ENCODE peak calls at places on chromosome 5, in four cellular contexts. I, A, R and H are unnamed samples.

GRCh38 chr5:164237531-164237930 is 732.1 kb downstream of the MAT2B start:
- DNase-seq in R (no peak), A (no peak), I (no peak), H (no peak)

GRCh38 chr5:43840424-43841232 is 237.6 kb downstream of the NNT start:
- DNase-seq in R (no peak), A (no peak), I (no peak), H (no peak)

GRCh38 chr5:135877570-135878155 is 18.0 kb downstream of the IL9 start:
- DNase-seq in A (no peak), R (no peak), I (no peak), H (no peak)

GRCh38 chr5:1279443-1280151 is 15.3 kb downstream of the TERT start:
- DNase-seq in A (peak), R (no peak), I (no peak), H (no peak)

GRCh38 chr5:73376618-73377170 is 71.9 kb downstream of the FOXD1 start:
- DNase-seq in A (no peak), I (no peak), R (no peak), H (no peak)

GRCh38 chr5:127228540-127229184 is 61.9 kb upstream of the MEGF10 start:
- DNase-seq in I (no peak), R (peak), A (peak), H (no peak)

GRCh38 chr5:1447772-1448361 is 2.6 kb upstream of the SLC6A3 start:
- DNase-seq in A (no peak), R (no peak), I (no peak), H (no peak)

GRCh38 chr5:151288180-151288579 is 15.4 kb downstream of the SLC36A3 start:
- DNase-seq in A (no peak), R (peak), I (peak), H (peak)

GRCh38 chr5:149932445-149933350 is 11.9 kb downstream of the PDE6A start:
- DNase-seq in R (no peak), I (peak), A (peak), H (no peak)

GRCh38 chr5:72878854-72879253 is 62.4 kb downstream of the TNPO1 start:
- DNase-seq in A (no peak), R (no peak), I (no peak), H (no peak)

GRCh38 chr5:127092690-127093089 is 19.4 kb upstream of the C5orf63 start:
- DNase-seq in A (no peak), I (no peak), R (no peak), H (no peak)

GRCh38 chr5:132054697-132055440 is 5.6 kb upstream of the IL3 start:
- DNase-seq in A (no peak), I (no peak), R (no peak), H (no peak)

GRCh38 chr5:180126716-180127681 is 55.4 kb upstream of the RNF130 start:
- DNase-seq in R (peak), I (no peak), A (peak), H (peak)

GRCh38 chr5:147887026-147887627 is 8.6 kb downstream of the SCGB3A2 start:
- DNase-seq in R (no peak), I (peak), A (no peak), H (peak)

GRCh38 chr5:147882586-147883313 is 4.2 kb downstream of the SCGB3A2 start:
- DNase-seq in R (no peak), I (no peak), A (no peak), H (no peak)

GRCh38 chr5:147893820-147894219 is 12.5 kb downstream of the C5orf46 start:
- DNase-seq in I (no peak), A (no peak), R (no peak), H (no peak)

GRCh38 chr5:147892696-147893296 is 13.5 kb downstream of the C5orf46 start:
- DNase-seq in A (no peak), I (no peak), R (no peak), H (no peak)

DNA sequence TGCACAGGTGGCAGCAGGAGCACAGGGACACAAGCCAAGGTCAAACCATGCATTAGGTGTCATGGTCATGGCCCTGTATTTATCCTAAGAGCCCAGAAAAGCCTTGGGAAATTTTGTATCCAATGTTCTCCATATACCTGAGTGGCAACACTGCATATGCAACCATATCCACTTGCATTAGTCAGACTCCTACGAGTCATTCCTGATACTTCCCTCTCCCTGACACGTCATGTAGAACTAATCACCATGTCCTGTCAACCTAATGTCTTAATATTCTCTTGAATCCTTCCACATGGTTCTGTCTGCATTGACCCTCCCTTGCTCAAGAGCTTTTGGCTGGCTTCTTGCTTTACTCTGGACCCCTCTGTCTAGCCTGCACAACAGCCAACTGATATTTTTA is 9.4 kb downstream of the SCGB3A2 start:
- DNase-seq in I (no peak), R (no peak), A (no peak), H (no peak)
- TF ChIP-seq SP1 in I (no peak), R (no peak), A (no peak), H (no peak)

GRCh38 chr5:176534640-176535039 is 2.6 kb downstream of the RNF44 start:
- DNase-seq in R (no peak), A (no peak), I (no peak), H (no peak)
- TF ChIP-seq ELF4 in R (no peak), A (no peak), I (no peak), H (no peak)

GRCh38 chr5:156628421-156628820 is 221.7 kb upstream of the PPP1R2B start:
- DNase-seq in R (no peak), I (no peak), A (no peak), H (no peak)
- TF ChIP-seq SP1 in R (no peak), I (no peak), A (no peak), H (no peak)

GRCh38 chr5:155786108-155786507 is 540.9 kb upstream of the SGCD start:
- DNase-seq in A (no peak), R (no peak), I (no peak), H (no peak)
- TF ChIP-seq ELF4 in A (no peak), R (no peak), I (no peak), H (no peak)

DNA sequence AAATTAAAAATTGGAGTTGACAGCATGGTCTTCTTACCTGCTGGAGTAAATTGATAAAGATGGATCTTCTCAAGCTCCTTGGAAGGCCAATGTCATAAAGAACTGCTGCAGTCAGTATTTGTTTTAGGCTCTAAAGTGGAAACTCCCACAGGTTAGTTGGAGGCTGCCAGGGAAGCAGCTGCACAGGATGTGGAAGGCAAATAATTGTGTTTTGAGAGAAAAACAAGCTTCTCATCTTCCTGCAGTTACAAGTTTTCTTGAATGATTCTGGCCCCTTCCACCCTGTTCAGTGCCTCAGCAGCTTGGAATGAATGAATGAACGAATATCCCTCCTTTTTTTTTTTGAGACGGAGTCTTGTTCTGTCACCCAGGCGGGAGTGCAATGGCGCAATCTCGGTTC is 13.9 kb downstream of the MROH2B start:
- DNase-seq in R (no peak), I (no peak), A (no peak), H (no peak)
- TF ChIP-seq SP1 in R (no peak), I (no peak), A (no peak), H (no peak)

GRCh38 chr5:31381299-31381698 is 150.6 kb downstream of the DROSHA start:
- DNase-seq in R (no peak), A (no peak), I (no peak), H (no peak)

GRCh38 chr5:31377284-31377946 is 154.5 kb downstream of the DROSHA start:
- DNase-seq in R (no peak), I (no peak), A (no peak), H (no peak)

GRCh38 chr5:31380049-31380448 is 151.8 kb downstream of the DROSHA start:
- DNase-seq in I (no peak), R (no peak), A (no peak), H (no peak)

GRCh38 chr5:31378136-31378535 is 153.8 kb downstream of the DROSHA start:
- DNase-seq in I (no peak), A (no peak), R (no peak), H (no peak)

DNA sequence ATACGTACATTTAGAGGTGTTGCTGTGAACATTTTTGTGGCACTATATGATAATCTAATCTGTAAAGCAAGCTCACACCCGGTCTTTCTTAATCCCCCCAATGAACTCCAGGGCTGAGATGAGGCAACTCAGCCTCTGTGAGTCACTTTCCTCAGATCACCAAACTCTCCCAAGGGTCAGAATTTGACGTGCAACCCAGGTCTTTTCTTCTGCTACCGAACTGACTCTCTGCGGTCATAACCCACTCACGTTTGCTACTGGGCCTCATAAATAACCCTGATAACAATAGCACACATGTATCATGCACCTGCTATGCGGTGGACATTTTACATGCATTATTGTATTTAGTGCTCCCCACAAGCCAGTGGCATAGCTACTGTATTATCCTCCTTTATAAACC is 153.1 kb downstream of the DROSHA start:
- DNase-seq in R (peak), I (no peak), A (no peak), H (no peak)
- TF ChIP-seq ELF4 in R (no peak), I (no peak), A (no peak), H (no peak)

GRCh38 chr5:12022444-12022843 is 118.2 kb upstream of the CTNND2 start:
- DNase-seq in R (no peak), A (no peak), I (no peak), H (no peak)

GRCh38 chr5:12019306-12019705 is 115.1 kb upstream of the CTNND2 start:
- DNase-seq in A (no peak), I (no peak), R (no peak), H (no peak)

DNA sequence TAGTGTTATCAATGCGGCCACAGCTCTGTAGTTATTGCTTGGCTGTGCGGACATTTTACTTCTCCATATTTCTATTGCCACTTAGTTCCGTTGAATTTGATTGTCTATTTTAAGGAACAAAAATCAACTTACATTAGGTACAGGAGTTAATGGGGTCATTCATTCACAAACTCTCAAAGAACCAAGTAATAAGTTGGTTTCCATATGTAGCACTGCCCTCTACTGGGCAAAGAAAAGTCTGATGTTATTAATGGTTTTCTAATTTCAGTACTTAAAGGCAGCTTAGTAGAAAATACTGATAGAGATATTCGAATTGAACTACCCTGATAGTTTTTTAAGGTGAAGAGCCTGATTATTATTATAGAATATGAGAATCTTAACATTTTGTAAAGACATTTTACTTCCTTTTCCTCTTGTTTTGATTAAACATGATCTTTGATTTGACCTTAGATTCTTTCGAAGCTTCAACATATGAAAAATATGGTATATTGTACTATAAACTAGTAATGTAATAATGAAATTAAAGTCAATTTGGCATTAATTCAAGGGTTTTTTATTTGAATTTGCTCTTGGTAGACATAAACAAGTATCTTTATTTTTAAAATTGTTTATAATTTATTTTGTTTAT is 119.5 kb upstream of the CTNND2 start:
- DNase-seq in R (peak), I (peak), A (no peak), H (no peak)
- TF ChIP-seq SP1 in R (no peak), I (no peak), A (no peak), H (no peak)